ENCODE peak calls at places on chromosome 10, in ten cellular contexts. W is A549, X is GM12878, J is upper lobe of left lung, Z is tibial nerve, E is suprapubic skin, H is stomach, F is transverse colon, D is HepG2, Y is SK-N-SH. G is an unnamed sample.

GRCh38 chr10:132626761-132627735 is 89.5 kb downstream of the INPP5A start:
- DNase-seq in W (no peak), X (no peak), J (no peak), Z (no peak), E (peak; percentile 64), H (no peak), F (no peak), D (no peak), Y (no peak), G (peak; percentile 48)

GRCh38 chr10:6487919-6488318 is 92.2 kb downstream of the PRKCQ start:
- DNase-seq in W (no peak), X (no peak), J (no peak), Z (no peak), E (no peak), H (no peak), F (no peak), D (no peak), Y (no peak), G (no peak)

GRCh38 chr10:34295142-34295548 is 520.0 kb downstream of the PARD3 start:
- DNase-seq in W (no peak), X (no peak), J (no peak), Z (no peak), E (no peak), H (no peak), F (no peak), D (no peak), Y (no peak), G (no peak)

GRCh38 chr10:33139191-33139646 is 181.2 kb upstream of the ITGB1 start:
- DNase-seq in W (peak; percentile 48), X (no peak), J (no peak), Z (no peak), E (no peak), H (no peak), F (no peak), D (no peak), Y (no peak), G (no peak)

GRCh38 chr10:84469470-84469869 is 141.1 kb downstream of the CCSER2 start:
- DNase-seq in W (no peak), X (no peak), J (no peak), Z (no peak), E (no peak), H (no peak), F (no peak), D (peak; percentile 16), Y (no peak), G (no peak)

GRCh38 chr10:102970497-102970896 is 52.4 kb downstream of the CNNM2 start:
- DNase-seq in W (no peak), X (no peak), J (no peak), Z (no peak), E (no peak), H (no peak), F (no peak), D (no peak), Y (no peak), G (no peak)

GRCh38 chr10:104643023-104643663 is 2.1 kb downstream of the SORCS3 start:
- DNase-seq in W (no peak), X (no peak), J (no peak), Z (no peak), E (no peak), H (no peak), F (no peak), D (no peak), Y (no peak), G (no peak)

GRCh38 chr10:61878411-61879051 is 23.0 kb upstream of the ARID5B start:
- DNase-seq in W (no peak), X (no peak), J (no peak), Z (no peak), E (no peak), H (no peak), F (no peak), D (no peak), Y (no peak), G (no peak)

GRCh38 chr10:5413012-5413938 is 918 bp downstream of the NET1 start:
- DNase-seq in W (peak; percentile 47), X (no peak), J (no peak), Z (no peak), E (no peak), H (no peak), F (no peak), D (peak; percentile 12), Y (no peak), G (no peak)

GRCh38 chr10:80538481-80539185 is 931 bp downstream of the SH2D4B start:
- DNase-seq in W (no peak), X (no peak), J (no peak), Z (no peak), E (no peak), H (no peak), F (no peak), D (no peak), Y (no peak), G (no peak)

GRCh38 chr10:86592413-86592812 is 61.9 kb upstream of the OPN4 start:
- DNase-seq in W (peak; percentile 51), X (no peak), J (no peak), Z (no peak), E (no peak), H (peak; percentile 55), F (no peak), D (peak; percentile 23), Y (no peak), G (no peak)

DNA sequence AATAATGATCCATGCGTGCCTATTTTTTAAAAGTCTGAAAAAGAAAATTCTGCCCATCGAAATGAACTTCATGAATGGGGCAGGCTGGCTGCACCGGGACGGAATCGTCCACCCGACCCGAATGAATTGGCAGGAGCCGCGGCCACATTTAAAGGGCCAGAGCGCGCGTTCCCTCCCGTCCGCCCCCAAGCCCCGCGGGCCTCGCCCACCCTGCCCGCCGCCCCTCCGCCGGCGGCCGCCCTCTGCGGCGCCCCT is 318 bp upstream of the GATA3 start:
- DNase-seq in W (peak; percentile 64), X (no peak), J (no peak), Z (no peak), E (peak; percentile 58), H (no peak), F (no peak), D (no peak), Y (no peak), G (no peak)
- TF ChIP-seq EP300 in W (no peak), X (no peak), J (no peak), Z (no peak), E (no peak), H (no peak), F (no peak), D (no peak), Y (no peak), G (no peak)

DNA sequence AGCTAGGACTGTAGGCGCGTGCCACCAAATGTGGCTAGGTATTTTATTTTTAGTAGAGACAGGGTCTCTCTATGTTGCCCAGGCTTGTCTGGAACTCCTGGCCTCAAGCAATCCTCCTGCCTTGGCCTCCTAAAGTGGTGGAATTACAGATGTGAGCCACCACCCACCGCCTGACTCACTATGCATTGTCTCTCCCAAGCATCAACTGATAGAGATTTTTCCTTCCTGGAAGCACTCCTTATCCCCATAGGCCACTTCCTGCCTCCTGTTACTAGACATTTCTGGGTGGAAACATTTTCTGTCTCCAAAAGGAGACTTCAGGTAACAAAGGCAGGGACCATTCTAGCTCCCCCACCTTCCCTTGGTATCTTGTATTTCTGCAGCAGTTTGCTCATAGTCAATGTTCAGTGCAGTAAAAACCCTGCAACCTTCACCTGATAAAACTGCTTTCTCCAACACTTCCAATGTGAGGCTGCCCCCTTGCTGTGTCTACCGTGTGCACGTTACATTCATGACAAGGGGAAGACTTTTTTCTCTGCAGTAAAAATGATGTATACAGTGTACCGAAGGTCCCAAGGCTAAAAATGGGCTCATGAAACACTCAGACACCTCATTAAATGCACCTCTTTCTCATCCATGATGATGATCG is 84.9 kb downstream of the NHLRC2 start:
- DNase-seq in W (no peak), X (no peak), J (no peak), Z (no peak), E (no peak), H (no peak), F (no peak), D (no peak), Y (no peak), G (no peak)
- TF ChIP-seq CTCF in W (no peak), X (no peak), J (no peak), Z (no peak), E (no peak), H (no peak), F (no peak), D (no peak), Y (no peak), G (no peak)

DNA sequence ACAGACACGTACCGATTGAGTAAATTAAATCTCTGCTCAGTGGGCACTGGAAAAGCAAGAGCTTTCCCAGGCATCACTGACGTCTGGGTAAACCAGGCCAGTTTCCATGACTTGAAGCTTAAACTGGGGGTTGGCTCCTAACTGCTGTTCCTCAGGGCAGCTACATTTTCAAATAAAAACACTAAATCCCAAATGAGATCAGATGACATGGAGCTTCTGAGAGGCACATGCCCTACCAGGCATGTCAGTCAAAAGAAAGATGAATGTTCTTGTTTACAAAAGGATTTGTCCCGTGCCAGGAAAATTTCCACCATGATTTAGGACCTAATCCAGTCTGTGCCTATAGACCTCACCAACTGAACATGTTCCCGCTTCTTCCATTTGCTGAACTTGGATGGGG is 220.2 kb downstream of the KCNMA1 start:
- DNase-seq in W (no peak), X (no peak), J (no peak), Z (no peak), E (no peak), H (no peak), F (no peak), D (no peak), Y (no peak), G (no peak)
- H3K4me1 ChIP-seq in W (peaks cover 28% of the 10 kb centered on the region), X (peaks cover 4% of the 10 kb centered on the region), J (no peaks in the 10 kb centered on the region), Z (peaks cover 8% of the 10 kb centered on the region), E (peaks cover 6% of the 10 kb centered on the region), H (peaks cover 18% of the 10 kb centered on the region), F (peaks cover 10% of the 10 kb centered on the region), D (no peaks in the 10 kb centered on the region), Y (peaks cover 47% of the 10 kb centered on the region), G (peaks cover 16% of the 10 kb centered on the region)

DNA sequence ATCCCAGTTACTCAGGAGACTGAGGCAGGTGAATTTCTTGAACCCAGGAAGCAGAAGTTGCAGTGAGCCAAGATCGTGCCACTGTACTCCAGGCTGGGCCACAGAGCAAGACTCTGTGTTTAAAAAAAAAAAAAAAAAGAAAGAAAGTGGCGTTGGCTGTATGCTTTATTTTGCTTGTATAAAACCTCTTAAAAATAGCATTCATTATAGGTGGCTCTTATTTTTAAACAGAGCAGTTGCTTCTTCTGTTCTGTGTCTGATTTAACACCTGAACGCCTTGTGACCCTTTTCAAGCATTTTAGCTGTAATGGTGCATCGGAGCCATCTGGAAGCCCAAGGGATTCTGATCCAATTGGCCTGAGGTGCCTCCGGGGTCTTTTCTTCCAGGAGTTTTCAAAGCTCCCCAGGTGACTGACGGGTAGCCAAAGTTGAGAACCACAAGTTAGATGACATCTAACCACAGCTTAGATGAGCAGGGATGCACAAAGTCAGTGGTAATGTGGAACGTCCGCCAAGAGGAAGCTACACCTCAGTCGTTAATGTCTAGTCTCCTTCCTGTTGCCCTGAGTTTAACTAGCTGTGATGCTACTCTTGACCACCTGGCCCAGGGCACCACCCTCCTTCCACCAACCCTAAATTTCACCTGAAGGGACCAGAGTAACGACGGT is 274.6 kb upstream of the KLF6 start:
- DNase-seq in W (no peak), X (no peak), J (no peak), Z (no peak), E (no peak), H (no peak), F (no peak), D (no peak), Y (no peak), G (no peak)
- TF ChIP-seq EP300 in W (no peak), X (no peak), J (no peak), Z (no peak), E (no peak), H (no peak), F (no peak), D (no peak), Y (no peak), G (no peak)

GRCh38 chr10:3512263-3512662 is 272.7 kb downstream of the KLF6 start:
- DNase-seq in W (no peak), X (no peak), J (no peak), Z (no peak), E (no peak), H (no peak), F (no peak), D (no peak), Y (no peak), G (no peak)
- TF ChIP-seq CTCF in W (no peak), X (no peak), J (no peak), Z (no peak), E (no peak), H (no peak), F (no peak), D (no peak), Y (peak; percentile 24), G (no peak)

G was measured in ovary.